ENCODE peak calls at places on chromosomes 12 and 14, in seven cellular contexts. H is NCI-H524, E is SK-MEL-5, B is AML-193, R is adrenal gland, W is H9, Q is upper lobe of right lung. N is an unnamed sample.

GRCh38 chr12:32502693-32503510 is 103.5 kb downstream of the FGD4 start:
- DNase-seq in R (peak), H (peak), B (peak), E (peak), W (no peak), Q (no peak), N (no peak)

GRCh38 chr14:30763891-30764290 is 110.5 kb upstream of the COCH start:
- DNase-seq in E (no peak), W (no peak), R (no peak), Q (no peak), B (no peak), H (no peak), N (no peak)

GRCh38 chr14:104957146-104958113 is 20.7 kb downstream of the AHNAK2 start:
- DNase-seq in E (no peak), R (no peak), B (no peak), Q (no peak), W (no peak), H (no peak), N (no peak)

GRCh38 chr12:127125607-127126259 is 1141.2 kb upstream of the TMEM132C start:
- DNase-seq in H (peak), B (no peak), Q (no peak), E (no peak), R (no peak), W (no peak), N (peak)

GRCh38 chr14:68944162-68944561 is 34.9 kb downstream of the ACTN1 start:
- DNase-seq in R (no peak), Q (no peak), W (no peak), H (no peak), B (no peak), E (no peak), N (no peak)

GRCh38 chr14:55846852-55847471 is 267.0 kb downstream of the KTN1 start:
- DNase-seq in E (no peak), H (no peak), B (no peak), Q (no peak), R (peak), W (no peak), N (no peak)

GRCh38 chr12:102917026-102917787 is at the start of gene PAH:
- DNase-seq in E (peak), H (peak), B (no peak), Q (peak), R (no peak), W (peak), N (no peak)

GRCh38 chr14:64464695-64465094 is 604 bp upstream of the AKAP5 start:
- DNase-seq in E (no peak), B (no peak), W (peak), H (no peak), R (no peak), Q (no peak), N (no peak)

GRCh38 chr12:40138526-40138925 is 32.6 kb upstream of the SLC2A13 start:
- DNase-seq in R (no peak), W (no peak), E (no peak), B (no peak), Q (no peak), H (no peak), N (no peak)

GRCh38 chr12:93741741-93742085 is 64.5 kb downstream of the CRADD start:
- DNase-seq in Q (no peak), H (peak), E (peak), B (no peak), W (peak), R (peak), N (no peak)